ENCODE peak calls at places on chromosomes 3 and 15, in nine cellular contexts. W is T-helper 2 cell, M is T-cell, I is upper lobe of right lung, K is AG09309, Q is endothelial cell, N is HT1080, T is fibroblast of lung, G is fibroblast of pulmonary artery. E is an unnamed sample.

GRCh38 chr3:32708672-32709283 is 23.8 kb downstream of the CNOT10 start:
- DNase-seq in N (no peak), W (no peak), M (no peak), I (no peak), K (no peak), T (no peak), Q (no peak), G (no peak), E (no peak)

GRCh38 chr3:138452491-138452890 is 18.1 kb downstream of the ESYT3 start:
- DNase-seq in N (no peak), I (peak), W (no peak), T (no peak), Q (no peak), G (no peak), K (no peak), M (no peak), E (no peak)

GRCh38 chr15:51388726-51389125 is 47.3 kb downstream of the GLDN start:
- DNase-seq in N (no peak), M (no peak), I (no peak), T (no peak), G (no peak), W (no peak), Q (no peak), K (no peak), E (no peak)

GRCh38 chr3:144864646-144865045 is 893.0 kb downstream of the DIPK2A start:
- DNase-seq in T (no peak), Q (no peak), N (no peak), G (no peak), M (no peak), W (no peak), I (no peak), K (no peak), E (no peak)

GRCh38 chr3:148400754-148401153 is 296.9 kb upstream of the AGTR1 start:
- DNase-seq in T (peak), I (no peak), Q (no peak), N (no peak), G (peak), W (no peak), M (no peak), K (peak), E (no peak)

GRCh38 chr3:184459355-184459754 is 79.5 kb downstream of the CHRD start:
- DNase-seq in I (peak), M (no peak), T (peak), N (peak), Q (no peak), G (peak), K (peak), W (no peak), E (peak)

GRCh38 chr3:188283347-188283746 is 129.4 kb downstream of the LPP start:
- DNase-seq in Q (no peak), M (no peak), K (no peak), W (peak), G (peak), I (no peak), T (peak), N (no peak), E (peak)

GRCh38 chr15:101176625-101177024 is 75.2 kb downstream of the CHSY1 start:
- DNase-seq in T (peak), G (peak), N (no peak), I (no peak), Q (no peak), M (no peak), W (no peak), K (no peak), E (no peak)

GRCh38 chr3:106748471-106748870 is 628.8 kb upstream of the CCDC54 start:
- DNase-seq in G (no peak), W (no peak), I (no peak), M (no peak), K (no peak), T (no peak), N (no peak), Q (no peak), E (no peak)

GRCh38 chr15:49918106-49918505 is 200.9 kb downstream of the ATP8B4 start:
- DNase-seq in I (no peak), N (no peak), G (peak), K (no peak), T (peak), M (no peak), Q (no peak), W (no peak), E (no peak)

GRCh38 chr3:51955175-51955892 is at the start of gene GPR62:
- DNase-seq in W (no peak), I (peak), K (no peak), T (no peak), N (no peak), G (no peak), Q (no peak), M (no peak), E (no peak)

GRCh38 chr3:190306513-190307163 is 15.6 kb downstream of the CLDN1 start:
- DNase-seq in Q (no peak), N (no peak), T (peak), M (no peak), I (no peak), G (peak), W (peak), K (peak), E (no peak)

GRCh38 chr3:188950832-188951489 is 220.8 kb upstream of the TPRG1 start:
- DNase-seq in I (peak), W (peak), N (peak), T (peak), M (no peak), Q (no peak), G (peak), K (peak), E (peak)

GRCh38 chr15:73284073-73284472 is 84.7 kb downstream of the HCN4 start:
- DNase-seq in M (no peak), N (no peak), I (no peak), K (no peak), Q (no peak), T (peak), W (peak), G (peak), E (peak)

GRCh38 chr3:149839874-149840273 is 26.9 kb downstream of the RNF13 start:
- DNase-seq in M (no peak), N (no peak), G (no peak), W (no peak), I (no peak), K (no peak), Q (no peak), T (no peak), E (no peak)

GRCh38 chr3:119700269-119700919 is 2.4 kb upstream of the CFAP91 start:
- DNase-seq in Q (no peak), W (peak), I (no peak), K (no peak), T (no peak), N (peak), G (peak), M (no peak), E (peak)

GRCh38 chr3:46127503-46127902 is 80.6 kb downstream of the CCR1 start:
- DNase-seq in K (peak), G (peak), W (no peak), T (peak), M (no peak), Q (no peak), I (no peak), N (peak), E (peak)

GRCh38 chr15:90598679-90599078 is 69.0 kb downstream of the CRTC3 start:
- DNase-seq in I (no peak), K (no peak), N (no peak), W (no peak), M (no peak), T (no peak), Q (no peak), G (no peak), E (no peak)

GRCh38 chr3:77915341-77915740 is 875.4 kb downstream of the ROBO2 start:
- DNase-seq in K (no peak), W (no peak), I (no peak), Q (no peak), M (no peak), T (no peak), N (no peak), G (no peak), E (no peak)

GRCh38 chr15:28165791-28166190 is 66.7 kb upstream of the OCA2 start:
- DNase-seq in I (no peak), T (no peak), K (no peak), W (no peak), Q (no peak), G (no peak), M (no peak), N (no peak), E (no peak)

GRCh38 chr3:112489674-112490479 is 9.4 kb downstream of the BTLA start:
- DNase-seq in G (no peak), N (no peak), M (no peak), W (no peak), K (no peak), Q (no peak), I (no peak), T (no peak), E (no peak)

GRCh38 chr3:52456169-52456799 is 880 bp downstream of the NISCH start:
- DNase-seq in M (no peak), N (no peak), Q (no peak), K (no peak), T (peak), W (no peak), I (peak), G (peak), E (peak)